ENCODE peak calls at places on chromosomes 13 and 19, in five cellular contexts. Z is AG09309, Y is ureter, M is cardiac fibroblast, S is heart right ventricle. F is an unnamed sample.

GRCh38 chr13:20370815-20371421 is 138.8 kb upstream of the GJB6 start:
- DNase-seq in Z (no peak), S (no peak), Y (no peak), M (no peak), F (no peak)

GRCh38 chr13:108895220-108895704 is 265.9 kb downstream of the MYO16 start:
- DNase-seq in Z (no peak), M (peak), S (no peak), Y (no peak), F (peak)

GRCh38 chr19:7288977-7289376 is 5.2 kb downstream of the INSR start:
- DNase-seq in M (no peak), Y (no peak), S (no peak), Z (no peak), F (no peak)

GRCh38 chr19:4624733-4625362 is 14.5 kb upstream of the TNFAIP8L1 start:
- DNase-seq in S (no peak), M (no peak), Y (no peak), Z (no peak), F (no peak)

GRCh38 chr19:2488405-2488941 is 12.5 kb downstream of the GADD45B start:
- DNase-seq in Z (no peak), M (peak), S (no peak), Y (no peak), F (no peak)

GRCh38 chr19:49403404-49404187 is 15.5 kb downstream of the KASH5 start:
- DNase-seq in M (no peak), Z (no peak), S (no peak), Y (no peak), F (peak)

GRCh38 chr19:7554990-7555864 is 19.7 kb downstream of the PNPLA6 start:
- DNase-seq in S (no peak), M (peak), Z (no peak), Y (no peak), F (no peak)

GRCh38 chr13:27415116-27415515 is 9.3 kb upstream of the GTF3A start:
- DNase-seq in S (no peak), Y (no peak), Z (no peak), M (no peak), F (no peak)

GRCh38 chr19:9362905-9363304 is at the start of gene ZNF177:
- DNase-seq in Z (no peak), S (no peak), Y (no peak), M (peak), F (no peak)

GRCh38 chr13:107838592-107839161 is 376.7 kb downstream of the LIG4 start:
- DNase-seq in Z (no peak), S (no peak), M (no peak), Y (no peak), F (peak)

GRCh38 chr19:40609561-40610395 is 8.6 kb downstream of the LTBP4 start:
- DNase-seq in Z (no peak), S (peak), M (peak), Y (peak), F (peak)

GRCh38 chr19:47446534-47447469 is 24.9 kb downstream of the SLC8A2 start:
- DNase-seq in S (no peak), M (peak), Z (no peak), Y (peak), F (peak)

GRCh38 chr19:18049390-18049789 is 37.3 kb downstream of the IL12RB1 start:
- DNase-seq in Z (no peak), M (peak), Y (peak), S (peak), F (no peak)

GRCh38 chr19:53865918-53866696 is 1.6 kb upstream of the MYADM start:
- DNase-seq in S (peak), Y (peak), Z (no peak), M (peak), F (no peak)

GRCh38 chr19:6233827-6234511 is 45.8 kb downstream of the MLLT1 start:
- DNase-seq in S (peak), Z (no peak), M (no peak), Y (no peak), F (no peak)

GRCh38 chr19:6649189-6649588 is 20.8 kb downstream of the TNFSF14 start:
- DNase-seq in S (no peak), M (no peak), Y (no peak), Z (no peak), F (no peak)

GRCh38 chr13:26929971-26930730 is 169.6 kb upstream of the GPR12 start:
- DNase-seq in Z (no peak), S (peak), M (peak), Y (peak), F (peak)

GRCh38 chr13:23411220-23411619 is 22.3 kb downstream of the SACS start:
- DNase-seq in Y (no peak), S (no peak), M (no peak), Z (no peak), F (no peak)

GRCh38 chr13:48828962-48829405 is 146.7 kb upstream of the FNDC3A start:
- DNase-seq in Y (no peak), M (peak), S (no peak), Z (no peak), F (peak)

GRCh38 chr13:41931337-41931736 is 29.6 kb downstream of the VWA8 start:
- DNase-seq in Y (no peak), Z (peak), M (peak), S (no peak), F (no peak)

F was measured in NCI-H1105.